ENCODE peak calls at places on chromosomes 1 and 21, in six cellular contexts. B is A172; H is tibial artery; M is activated CD8-positive, alpha-beta T cell treated with anti-CD3 and anti-CD28 coated beads for 36 hours; S is stimulated activated naive CD4-positive, alpha-beta T cell; Q is lower lobe of right lung. N is an unnamed sample.

GRCh38 chr1:221837886-221838285 is 96.0 kb upstream of the DUSP10 start:
- DNase-seq in Q (no peak), M (peak; percentile 66), S (no peak), B (no peak), H (no peak), N (peak; percentile 42)

GRCh38 chr1:163410073-163410522 is 88.3 kb downstream of the NUF2 start:
- DNase-seq in M (peak; percentile 54), B (peak; percentile 52), S (no peak), Q (no peak), H (no peak), N (peak; percentile 62)

GRCh38 chr1:233673947-233674431 is 60.1 kb downstream of the KCNK1 start:
- DNase-seq in Q (no peak), H (no peak), S (no peak), B (peak; percentile 18), M (no peak), N (no peak)

GRCh38 chr1:210328032-210328745 is 513 bp upstream of the HHAT start:
- DNase-seq in S (no peak), H (no peak), B (no peak), M (no peak), Q (no peak), N (no peak)

GRCh38 chr1:34130306-34130705 is 34.7 kb downstream of the CSMD2 start:
- DNase-seq in B (no peak), S (no peak), M (no peak), Q (no peak), H (no peak), N (no peak)

GRCh38 chr1:116483481-116484309 is 87.1 kb downstream of the CD58 start:
- DNase-seq in M (no peak), B (no peak), Q (peak; percentile 77), H (no peak), S (no peak), N (no peak)

GRCh38 chr1:143611159-143611558 is 360.6 kb downstream of the FAM72C start:
- DNase-seq in B (peak; percentile 6), M (peak; percentile 13), H (no peak), S (no peak), Q (no peak), N (peak; percentile 24)

GRCh38 chr1:79105499-79105898 is 99.0 kb upstream of the ADGRL4 start:
- DNase-seq in B (no peak), S (no peak), H (no peak), Q (no peak), M (no peak), N (no peak)

GRCh38 chr1:59686170-59686569 is 128.6 kb upstream of the HOOK1 start:
- DNase-seq in S (no peak), Q (no peak), B (no peak), M (no peak), H (no peak), N (no peak)

GRCh38 chr1:41135196-41135947 is 106.7 kb downstream of the SCMH1 start:
- DNase-seq in S (no peak), Q (no peak), B (no peak), M (peak; percentile 2), H (no peak), N (no peak)

GRCh38 chr1:97943354-97943753 is 22.5 kb upstream of the DPYD start:
- DNase-seq in Q (no peak), H (no peak), M (no peak), S (no peak), B (no peak), N (no peak)

GRCh38 chr21:39661740-39662139 is 49.0 kb downstream of the B3GALT5 start:
- DNase-seq in M (no peak), H (no peak), Q (no peak), B (no peak), S (no peak), N (no peak)

GRCh38 chr1:61523219-61523618 is 201.7 kb downstream of the TM2D1 start:
- DNase-seq in S (no peak), H (no peak), Q (no peak), B (no peak), M (no peak), N (no peak)

GRCh38 chr1:29960156-29960755 is 723.9 kb downstream of the PTPRU start:
- DNase-seq in B (no peak), S (no peak), H (peak; percentile 45), M (no peak), Q (no peak), N (no peak)

GRCh38 chr1:178189814-178190213 is 95.9 kb downstream of the RASAL2 start:
- DNase-seq in B (peak; percentile 61), S (no peak), H (no peak), M (peak; percentile 4), Q (no peak), N (no peak)

GRCh38 chr1:118302145-118302544 is 117.1 kb upstream of the SPAG17 start:
- DNase-seq in B (peak; percentile 22), M (no peak), S (no peak), H (no peak), Q (no peak), N (no peak)

GRCh38 chr1:230205719-230206198 is 138.7 kb downstream of the GALNT2 start:
- DNase-seq in B (no peak), Q (no peak), S (no peak), M (no peak), H (no peak), N (no peak)

GRCh38 chr1:169874229-169874628 is 19.5 kb downstream of the SCYL3 start:
- DNase-seq in S (no peak), Q (no peak), B (peak; percentile 28), M (no peak), H (no peak), N (no peak)

GRCh38 chr1:162873671-162874666 is 13.0 kb upstream of the CCDC190 start:
- DNase-seq in Q (no peak), M (no peak), B (peak; percentile 89), S (no peak), H (no peak), N (no peak)

GRCh38 chr1:22952694-22953391 is 19.8 kb downstream of the LACTBL1 start:
- DNase-seq in M (no peak), B (no peak), Q (no peak), H (no peak), S (no peak), N (no peak)

N was measured in stimulated activated CD8-positive, alpha-beta memory T cell treated with anti-CD3 and anti-CD28 coated beads, Interleukin-4, amount 100 ng/mL, for 48 hours.